ENCODE peak calls at places on chromosome 3, in seven cellular contexts. R, Z, E, P, K, S and A are unnamed samples.

GRCh38 chr3:7964899-7965298 is 536.7 kb upstream of the LMCD1 start:
- DNase-seq in R (no peak), Z (no peak), E (no peak), P (no peak), K (no peak), S (no peak), A (no peak)

GRCh38 chr3:55909373-55909772 is 422.3 kb upstream of the WNT5A start:
- DNase-seq in R (no peak), Z (no peak), E (no peak), P (no peak), K (no peak), S (no peak), A (no peak)

GRCh38 chr3:52230461-52230860 is 5.0 kb upstream of the TLR9 start:
- DNase-seq in R (no peak), Z (no peak), E (no peak), P (no peak), K (no peak), S (no peak), A (no peak)

GRCh38 chr3:152222327-152222726 is 46.4 kb upstream of the MBNL1 start:
- DNase-seq in R (no peak), Z (peak), E (no peak), P (peak), K (no peak), S (no peak), A (peak)

GRCh38 chr3:190432216-190432615 is 17.5 kb downstream of the TMEM207 start:
- DNase-seq in R (no peak), Z (peak), E (no peak), P (no peak), K (no peak), S (no peak), A (peak)

GRCh38 chr3:101133638-101134037 is 140.4 kb upstream of the ABI3BP start:
- DNase-seq in R (no peak), Z (no peak), E (no peak), P (no peak), K (no peak), S (no peak), A (no peak)

GRCh38 chr3:138914870-138915502 is 32.0 kb downstream of the FOXL2 start:
- DNase-seq in R (no peak), Z (peak), E (no peak), P (no peak), K (no peak), S (no peak), A (peak)

GRCh38 chr3:37993811-37994638 is 3.4 kb downstream of the VILL start:
- DNase-seq in R (peak), Z (peak), E (peak), P (no peak), K (peak), S (peak), A (peak)

GRCh38 chr3:3296858-3297430 is 117.5 kb upstream of the CRBN start:
- DNase-seq in R (no peak), Z (no peak), E (no peak), P (no peak), K (no peak), S (no peak), A (no peak)

GRCh38 chr3:86793786-86794185 is 197.2 kb downstream of the VGLL3 start:
- DNase-seq in R (no peak), Z (peak), E (no peak), P (peak), K (no peak), S (no peak), A (peak)

GRCh38 chr3:163138258-163138657 is 1641.7 kb downstream of the OTOL1 start:
- DNase-seq in R (no peak), Z (no peak), E (no peak), P (no peak), K (no peak), S (no peak), A (no peak)

GRCh38 chr3:64214697-64215018 is 10.6 kb downstream of the PRICKLE2 start:
- DNase-seq in R (no peak), Z (peak), E (no peak), P (no peak), K (no peak), S (no peak), A (no peak)

GRCh38 chr3:49638445-49638844 is 35.7 kb upstream of the APEH start:
- DNase-seq in R (no peak), Z (peak), E (no peak), P (no peak), K (no peak), S (no peak), A (peak)

GRCh38 chr3:134333522-134334181 is 40.6 kb downstream of the AMOTL2 start:
- DNase-seq in R (no peak), Z (peak), E (no peak), P (no peak), K (peak), S (no peak), A (peak)

GRCh38 chr3:69998759-69999158 is 774 bp upstream of the SAMMSON start:
- DNase-seq in R (no peak), Z (no peak), E (no peak), P (no peak), K (no peak), S (no peak), A (peak)

GRCh38 chr3:171541181-171541580 is 81.0 kb upstream of the TNIK start:
- DNase-seq in R (no peak), Z (no peak), E (no peak), P (no peak), K (no peak), S (no peak), A (no peak)

GRCh38 chr3:128432898-128433629 is 33.6 kb downstream of the DNAJB8 start:
- DNase-seq in R (no peak), Z (no peak), E (no peak), P (no peak), K (peak), S (no peak), A (peak)

GRCh38 chr3:169348981-169349942 is 314.2 kb downstream of the MECOM start:
- DNase-seq in R (no peak), Z (peak), E (no peak), P (no peak), K (no peak), S (no peak), A (no peak)

GRCh38 chr3:69568458-69568857 is 170.8 kb upstream of the MITF start:
- DNase-seq in R (no peak), Z (peak), E (no peak), P (no peak), K (no peak), S (no peak), A (peak)

GRCh38 chr3:11989383-11990050 is 14.7 kb upstream of the SYN2 start:
- DNase-seq in R (no peak), Z (no peak), E (no peak), P (no peak), K (no peak), S (no peak), A (peak)

GRCh38 chr3:80079886-80080285 is 312.1 kb upstream of the ROBO1 start:
- DNase-seq in R (no peak), Z (peak), E (no peak), P (no peak), K (no peak), S (no peak), A (no peak)

GRCh38 chr3:13308406-13308805 is 111.7 kb downstream of the NUP210 start:
- DNase-seq in R (no peak), Z (peak), E (no peak), P (no peak), K (peak), S (no peak), A (peak)

GRCh38 chr3:189568931-189569330 is 62.3 kb upstream of the TP63 start:
- DNase-seq in R (no peak), Z (no peak), E (no peak), P (no peak), K (no peak), S (no peak), A (no peak)

GRCh38 chr3:46110701-46111493 is 83.6 kb upstream of the XCR1 start:
- DNase-seq in R (no peak), Z (peak), E (no peak), P (no peak), K (no peak), S (no peak), A (peak)

GRCh38 chr3:111040959-111041358 is 30.7 kb upstream of the NECTIN3 start:
- DNase-seq in R (no peak), Z (no peak), E (no peak), P (no peak), K (no peak), S (no peak), A (no peak)

GRCh38 chr3:14122301-14122700 is 2.4 kb downstream of the CHCHD4 start:
- DNase-seq in R (no peak), Z (no peak), E (no peak), P (no peak), K (no peak), S (no peak), A (no peak)

GRCh38 chr3:181839915-181840295 is 128.2 kb downstream of the SOX2 start:
- DNase-seq in R (no peak), Z (no peak), E (no peak), P (no peak), K (no peak), S (no peak), A (no peak)

GRCh38 chr3:160919942-160920341 is 163.9 kb downstream of the PPM1L start:
- DNase-seq in R (no peak), Z (no peak), E (no peak), P (no peak), K (no peak), S (no peak), A (no peak)

GRCh38 chr3:153658151-153658550 is 463.0 kb upstream of the ARHGEF26 start:
- DNase-seq in R (no peak), Z (peak), E (no peak), P (no peak), K (no peak), S (no peak), A (no peak)

GRCh38 chr3:143464850-143465249 is 345.3 kb downstream of the CHST2 start:
- DNase-seq in R (no peak), Z (no peak), E (no peak), P (no peak), K (no peak), S (no peak), A (peak)